ENCODE peak calls at places on chromosomes 11 and 22, in six cellular contexts. G, Z, C, R, Q and V are unnamed samples.

GRCh38 chr22:43001271-43002197 is 13.4 kb downstream of the PACSIN2 start:
- DNase-seq in G (no peak), Z (no peak), C (no peak), R (no peak), Q (no peak), V (peak)

GRCh38 chr22:50507421-50507990 is at the start of gene LMF2:
- DNase-seq in G (no peak), Z (no peak), C (no peak), R (no peak), Q (peak), V (peak)

GRCh38 chr11:64331569-64332371 is 8.2 kb upstream of the CCDC88B start:
- DNase-seq in G (peak), Z (no peak), C (no peak), R (peak), Q (peak), V (peak)

GRCh38 chr22:22655452-22656108 is 11.2 kb downstream of the GGTLC2 start:
- DNase-seq in G (no peak), Z (no peak), C (no peak), R (no peak), Q (no peak), V (no peak)

GRCh38 chr11:96098511-96099241 is 174.8 kb upstream of the MTMR2 start:
- DNase-seq in G (no peak), Z (no peak), C (no peak), R (peak), Q (peak), V (peak)

GRCh38 chr11:36454991-36455611 is 55.0 kb downstream of the TRAF6 start:
- DNase-seq in G (no peak), Z (peak), C (no peak), R (no peak), Q (no peak), V (no peak)

GRCh38 chr11:64745219-64745522 is 1.2 kb upstream of the RASGRP2 start:
- DNase-seq in G (no peak), Z (no peak), C (no peak), R (no peak), Q (no peak), V (no peak)

GRCh38 chr11:995752-996420 is 40.6 kb downstream of the MUC6 start:
- DNase-seq in G (no peak), Z (peak), C (no peak), R (no peak), Q (no peak), V (peak)

GRCh38 chr22:37588540-37589215 is 8.8 kb upstream of the LGALS2 start:
- DNase-seq in G (no peak), Z (no peak), C (no peak), R (no peak), Q (no peak), V (no peak)

GRCh38 chr22:38860291-38861169 is 11.5 kb downstream of the CBX6 start:
- DNase-seq in G (peak), Z (no peak), C (no peak), R (no peak), Q (no peak), V (no peak)

GRCh38 chr11:119108151-119108856 is 1.2 kb downstream of the C2CD2L start:
- DNase-seq in G (peak), Z (no peak), C (no peak), R (peak), Q (peak), V (peak)

GRCh38 chr22:41417622-41418390 is 28.8 kb downstream of the TOB2 start:
- DNase-seq in G (no peak), Z (no peak), C (no peak), R (no peak), Q (no peak), V (no peak)

GRCh38 chr11:29300441-29300840 is 716.4 kb downstream of the KCNA4 start:
- DNase-seq in G (no peak), Z (no peak), C (no peak), R (peak), Q (no peak), V (no peak)

GRCh38 chr11:22787565-22788162 is 41.9 kb downstream of the SVIP start:
- DNase-seq in G (no peak), Z (peak), C (no peak), R (peak), Q (peak), V (peak)

GRCh38 chr11:107549253-107549953 is 16.1 kb downstream of the ALKBH8 start:
- DNase-seq in G (no peak), Z (no peak), C (no peak), R (peak), Q (no peak), V (peak)

GRCh38 chr22:22588485-22589164 is 29.6 kb upstream of the PRAME start:
- DNase-seq in G (no peak), Z (no peak), C (no peak), R (no peak), Q (no peak), V (no peak)

GRCh38 chr11:74325649-74326645 is 14.5 kb upstream of the P4HA3 start:
- DNase-seq in G (no peak), Z (no peak), C (no peak), R (peak), Q (no peak), V (peak)

GRCh38 chr22:33188316-33188715 is 130.1 kb upstream of the SYN3 start:
- DNase-seq in G (no peak), Z (no peak), C (no peak), R (no peak), Q (no peak), V (no peak)

GRCh38 chr22:29716814-29717213 is 3.0 kb upstream of the CABP7 start:
- DNase-seq in G (peak), Z (peak), C (no peak), R (peak), Q (peak), V (peak)

GRCh38 chr11:62387381-62387780 is 31.5 kb upstream of the SCGB1A1 start:
- DNase-seq in G (no peak), Z (no peak), C (no peak), R (no peak), Q (no peak), V (no peak)

GRCh38 chr22:26674211-26675190 is 17.1 kb downstream of the MIAT start:
- DNase-seq in G (no peak), Z (no peak), C (no peak), R (no peak), Q (no peak), V (no peak)

GRCh38 chr22:32480238-32480637 is 5.6 kb downstream of the FBXO7 start:
- DNase-seq in G (no peak), Z (no peak), C (no peak), R (no peak), Q (no peak), V (no peak)

GRCh38 chr11:20112291-20113146 is 47.8 kb downstream of the DBX1 start:
- DNase-seq in G (peak), Z (no peak), C (no peak), R (peak), Q (peak), V (peak)

GRCh38 chr22:45629469-45630089 is 42.1 kb upstream of the ATXN10 start:
- DNase-seq in G (peak), Z (no peak), C (no peak), R (no peak), Q (no peak), V (no peak)

GRCh38 chr11:125454047-125454446 is 42.0 kb downstream of the FEZ1 start:
- DNase-seq in G (no peak), Z (no peak), C (no peak), R (no peak), Q (no peak), V (no peak)

GRCh38 chr11:126768702-126769101 is 231.9 kb downstream of the KIRREL3 start:
- DNase-seq in G (no peak), Z (no peak), C (no peak), R (no peak), Q (no peak), V (no peak)

GRCh38 chr11:128592454-128592853 is 5.1 kb upstream of the ETS1 start:
- DNase-seq in G (no peak), Z (peak), C (no peak), R (no peak), Q (no peak), V (no peak)

GRCh38 chr11:128590587-128590986 is 3.2 kb upstream of the ETS1 start:
- DNase-seq in G (no peak), Z (no peak), C (no peak), R (no peak), Q (no peak), V (no peak)

GRCh38 chr11:128588086-128588485 is 728 bp upstream of the ETS1 start:
- DNase-seq in G (no peak), Z (no peak), C (no peak), R (peak), Q (no peak), V (no peak)

GRCh38 chr11:128587415-128587814 is at the start of gene ETS1:
- DNase-seq in G (peak), Z (no peak), C (no peak), R (no peak), Q (no peak), V (peak)

DNA sequence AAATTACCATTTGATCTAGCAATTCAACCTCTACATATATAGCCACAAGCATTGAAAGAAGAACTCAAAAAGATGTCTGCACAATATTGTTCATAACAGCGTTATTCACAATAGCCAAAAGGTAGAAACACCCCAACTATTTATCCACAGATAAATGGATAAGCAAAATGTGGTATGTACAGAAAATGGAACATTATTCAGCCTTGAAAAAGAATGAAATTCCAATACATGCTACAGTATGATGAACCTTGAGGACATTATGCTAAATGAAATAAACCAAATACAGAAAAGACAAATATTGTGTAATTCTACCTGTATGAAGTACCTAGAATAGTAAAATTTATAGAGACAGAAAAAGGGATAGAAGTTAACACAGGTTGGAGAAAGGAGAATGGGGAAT is 2.6 kb upstream of the ETS1 start:
- DNase-seq in G (no peak), Z (no peak), C (no peak), R (no peak), Q (no peak), V (no peak)
- H3K14ac ChIP-seq in G (no peak), Z (no peak), C (no peak), R (no peak), Q (no peak), V (no peak)

GRCh38 chr11:17528906-17529813 is 15.1 kb downstream of the USH1C start:
- DNase-seq in G (no peak), Z (no peak), C (no peak), R (no peak), Q (no peak), V (no peak)
- H3K14ac ChIP-seq in G (no peak), Z (no peak), C (no peak), R (no peak), Q (no peak), V (no peak)

DNA sequence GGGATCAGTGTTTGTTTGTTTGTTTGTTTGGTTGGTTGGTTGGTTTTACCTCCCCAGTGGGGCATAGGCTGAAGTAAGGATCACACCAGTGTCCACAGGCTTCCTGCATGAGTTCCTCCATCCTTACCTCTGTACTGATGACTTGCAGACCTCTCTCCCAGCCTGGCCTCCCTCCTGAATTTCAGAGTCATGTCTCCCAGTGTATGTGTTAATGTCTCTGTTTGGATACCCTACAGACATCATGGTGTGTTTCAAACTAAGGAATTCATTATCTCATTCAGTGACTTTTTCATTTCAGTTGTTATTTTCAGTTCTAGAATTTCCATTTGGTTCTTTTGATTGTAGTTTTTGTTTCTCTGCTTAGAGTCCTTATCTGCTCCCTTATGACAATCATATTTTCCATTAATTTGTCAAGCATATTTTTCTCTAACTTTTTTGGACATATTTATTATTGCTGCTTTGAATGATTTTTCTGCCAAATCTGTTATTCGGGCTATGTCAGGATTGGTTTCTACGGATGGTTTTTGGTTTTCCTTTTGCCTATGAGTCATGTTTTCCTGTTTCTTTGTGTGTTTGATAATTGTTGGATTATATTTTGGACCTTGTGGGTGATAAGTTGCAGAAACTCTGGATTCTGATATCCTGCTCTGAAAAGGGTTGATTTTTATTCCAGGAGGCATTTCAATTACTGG is 23.6 kb downstream of the MYEOV start:
- DNase-seq in G (no peak), Z (no peak), C (no peak), R (peak), Q (no peak), V (peak)
- H3K14ac ChIP-seq in G (no peak), Z (no peak), C (no peak), R (peak), Q (no peak), V (no peak)

GRCh38 chr11:45761659-45762058 is 43.3 kb upstream of the SLC35C1 start:
- DNase-seq in G (no peak), Z (no peak), C (no peak), R (no peak), Q (no peak), V (no peak)

GRCh38 chr11:45768486-45768885 is 36.5 kb upstream of the SLC35C1 start:
- DNase-seq in G (no peak), Z (no peak), C (no peak), R (no peak), Q (no peak), V (no peak)

GRCh38 chr11:45766469-45766868 is 38.5 kb upstream of the SLC35C1 start:
- DNase-seq in G (no peak), Z (no peak), C (no peak), R (no peak), Q (no peak), V (no peak)

GRCh38 chr11:45765836-45766235 is 39.1 kb upstream of the SLC35C1 start:
- DNase-seq in G (no peak), Z (no peak), C (no peak), R (no peak), Q (no peak), V (no peak)

GRCh38 chr11:45765107-45765668 is 39.8 kb upstream of the SLC35C1 start:
- DNase-seq in G (no peak), Z (no peak), C (no peak), R (no peak), Q (no peak), V (no peak)
- H3K14ac ChIP-seq in G (no peak), Z (no peak), C (no peak), R (no peak), Q (no peak), V (no peak)